ENCODE peak calls at places on chromosomes 6 and 20, in nine cellular contexts. P is left lung, L is heart right ventricle, G is A673, H is tibial artery, F is cardiac muscle cell, R is AG04450, O is endothelial cell of umbilical vein, C is OCI-LY7. I is an unnamed sample. For H3K9me3, the result is how much of the 10 kb centered on the place peaks cover.

GRCh38 chr6:115976321-115976870 is 84.3 kb downstream of the FRK start:
- DNase-seq in P (no peak), L (no peak), G (no peak), H (no peak), F (no peak), R (no peak), O (no peak), C (no peak), I (no peak)

GRCh38 chr20:50019466-50020256 is 36.9 kb downstream of the SNAI1 start:
- DNase-seq in P (no peak), L (peak), G (no peak), H (no peak), F (no peak), R (no peak), O (no peak), C (no peak), I (no peak)

GRCh38 chr6:90008189-90008907 is 114.1 kb downstream of the GJA10 start:
- DNase-seq in P (no peak), L (no peak), G (no peak), H (no peak), F (no peak), R (no peak), O (no peak), C (no peak), I (no peak)

GRCh38 chr6:26045046-26045938 is 41.9 kb upstream of the HFE start:
- DNase-seq in P (peak), L (peak), G (peak), H (peak), F (peak), R (peak), O (peak), C (peak), I (peak)

GRCh38 chr6:36607782-36608386 is 13.7 kb downstream of the SRSF3 start:
- DNase-seq in P (no peak), L (no peak), G (no peak), H (no peak), F (no peak), R (no peak), O (no peak), C (no peak), I (no peak)

GRCh38 chr20:61424628-61425420 is 172.8 kb downstream of the CDH4 start:
- DNase-seq in P (no peak), L (no peak), G (no peak), H (no peak), F (no peak), R (no peak), O (no peak), C (no peak), I (no peak)

GRCh38 chr20:13852321-13852720 is 67.5 kb downstream of the NDUFAF5 start:
- DNase-seq in P (no peak), L (no peak), G (no peak), H (no peak), F (no peak), R (no peak), O (no peak), C (no peak), I (no peak)

GRCh38 chr6:30687659-30688431 is 1.4 kb upstream of the PPP1R18 start:
- DNase-seq in P (no peak), L (peak), G (no peak), H (peak), F (peak), R (no peak), O (no peak), C (peak), I (no peak)

GRCh38 chr6:45483021-45483420 is 105.3 kb upstream of the SUPT3H start:
- DNase-seq in P (no peak), L (no peak), G (no peak), H (peak), F (peak), R (peak), O (no peak), C (no peak), I (no peak)

GRCh38 chr6:163793584-163793983 is 379.1 kb downstream of the QKI start:
- DNase-seq in P (no peak), L (no peak), G (peak), H (no peak), F (peak), R (no peak), O (no peak), C (no peak), I (no peak)

DNA sequence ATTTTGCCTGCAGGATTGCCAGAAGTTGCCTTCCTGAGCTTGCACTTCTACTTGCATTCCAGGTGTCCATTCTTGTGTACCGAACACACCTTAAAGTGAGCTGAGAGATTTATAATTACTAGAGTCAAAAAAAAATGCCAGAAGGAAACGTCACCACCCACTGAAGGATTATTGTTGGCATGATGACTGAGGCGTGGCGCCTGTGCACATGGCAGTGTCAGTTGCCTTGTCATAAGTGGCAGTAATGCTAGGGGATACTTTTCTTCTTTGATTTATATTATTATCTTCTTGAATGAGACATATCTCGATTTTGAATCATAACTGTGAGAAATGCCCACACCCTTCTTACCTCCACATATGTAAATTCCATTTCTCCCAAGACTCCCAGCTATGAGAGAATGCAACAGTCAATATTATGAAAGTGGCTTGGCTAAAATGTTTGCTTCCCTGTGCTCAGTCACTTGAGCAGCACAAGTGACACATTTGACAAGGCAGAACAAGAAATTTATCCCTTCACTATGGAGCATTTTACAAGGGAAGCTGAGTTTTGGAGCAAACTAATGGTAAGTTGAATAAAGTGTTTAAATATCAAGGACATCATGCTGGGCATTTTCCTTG is 149.5 kb upstream of the SASH1 start:
- DNase-seq in P (no peak), L (no peak), G (no peak), H (no peak), F (no peak), R (no peak), O (no peak), C (no peak), I (no peak)
- H3K4me3 ChIP-seq in P (no peak), L (no peak), G (no peak), H (no peak), F (no peak), R (no peak), O (no peak), C (no peak), I (no peak)

GRCh38 chr6:12029979-12030737 is 18.0 kb downstream of the HIVEP1 start:
- DNase-seq in P (no peak), L (no peak), G (no peak), H (no peak), F (no peak), R (no peak), O (no peak), C (no peak), I (no peak)
- H3K9me3 ChIP-seq in P (under half), L (under half), G (under half), H (under half), F (under half), R (under half), O (under half), C (under half), I (under half)

GRCh38 chr6:69489970-69490369 is 306.8 kb downstream of the LMBRD1 start:
- DNase-seq in P (no peak), L (no peak), G (no peak), H (no peak), F (no peak), R (no peak), O (no peak), C (no peak), I (no peak)

DNA sequence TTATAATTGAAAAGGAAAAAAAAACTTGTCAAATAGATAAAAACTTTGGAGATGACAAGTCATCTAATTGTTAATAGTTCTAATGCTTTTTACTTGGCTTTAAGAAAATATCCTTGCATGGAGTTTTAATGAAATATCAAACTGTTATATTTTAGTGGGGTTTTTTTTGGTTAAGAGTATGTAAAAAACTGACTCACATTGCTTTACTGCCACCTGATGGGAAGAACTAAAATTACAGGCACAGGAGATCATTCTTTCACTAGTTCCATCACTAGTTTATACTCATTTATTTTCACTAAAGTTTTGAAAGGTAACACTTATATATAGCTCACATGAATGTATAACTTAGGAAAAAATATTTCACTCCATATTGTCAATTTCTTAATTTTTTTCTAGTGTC is 309.1 kb downstream of the LMBRD1 start:
- DNase-seq in P (no peak), L (no peak), G (peak), H (no peak), F (no peak), R (no peak), O (no peak), C (peak), I (no peak)
- TF ChIP-seq CTCF in P (no peak), L (no peak), G (peak), H (no peak), F (no peak), R (no peak), O (no peak), C (peak), I (no peak)

DNA sequence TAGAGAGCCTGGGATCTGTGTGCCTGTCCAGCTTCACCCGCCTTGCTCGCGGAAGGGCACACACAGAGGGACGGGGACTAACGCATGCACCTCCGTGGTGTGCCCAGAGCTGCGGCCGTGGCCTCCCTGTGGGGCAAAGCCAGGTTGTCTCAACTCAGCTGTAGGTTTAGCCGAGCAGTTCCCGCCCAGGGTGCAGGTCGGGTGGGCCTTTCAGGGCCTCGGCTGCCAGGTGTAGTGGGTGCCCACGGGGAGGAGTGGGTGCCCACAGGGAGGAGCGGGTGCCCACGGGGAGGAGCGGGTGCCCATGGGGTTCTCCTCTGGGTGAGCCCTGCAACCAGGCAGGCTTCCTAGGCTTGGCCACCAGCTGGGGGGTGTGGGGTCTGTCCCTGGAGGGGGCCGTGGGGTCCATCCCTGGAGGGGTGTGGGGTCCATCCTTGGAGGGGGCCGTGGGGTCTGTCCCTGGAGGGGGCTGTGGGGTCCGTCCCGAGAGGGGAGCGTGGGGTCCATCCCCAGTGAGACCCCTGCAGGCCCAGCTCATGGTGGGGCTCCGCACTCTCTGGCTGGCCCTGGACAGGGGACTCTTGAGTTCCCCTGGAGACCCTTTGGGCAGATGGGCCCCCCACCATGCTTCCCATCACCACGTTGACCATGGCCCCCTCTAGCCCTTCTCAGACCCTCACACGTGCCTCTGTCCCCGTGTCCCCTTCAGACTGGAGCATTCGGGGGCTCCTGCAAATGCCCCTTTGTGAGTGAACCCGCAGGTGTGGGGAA is 37.8 kb upstream of the CHRNA4 start:
- DNase-seq in P (no peak), L (no peak), G (no peak), H (no peak), F (no peak), R (no peak), O (no peak), C (no peak), I (no peak)
- H3K4me3 ChIP-seq in P (no peak), L (no peak), G (no peak), H (no peak), F (no peak), R (no peak), O (no peak), C (no peak), I (no peak)

GRCh38 chr6:27433714-27434113 is 39.2 kb downstream of the ZNF184 start:
- DNase-seq in P (no peak), L (no peak), G (no peak), H (no peak), F (no peak), R (no peak), O (no peak), C (no peak), I (no peak)

GRCh38 chr6:27426045-27426620 is 37.6 kb downstream of the ZNF391 start:
- DNase-seq in P (no peak), L (no peak), G (no peak), H (no peak), F (no peak), R (no peak), O (no peak), C (no peak), I (no peak)

GRCh38 chr6:27428966-27429365 is 40.4 kb downstream of the ZNF391 start:
- DNase-seq in P (no peak), L (no peak), G (no peak), H (no peak), F (no peak), R (no peak), O (no peak), C (no peak), I (no peak)

GRCh38 chr6:27422651-27423332 is 34.2 kb downstream of the ZNF391 start:
- DNase-seq in P (no peak), L (no peak), G (no peak), H (no peak), F (peak), R (no peak), O (no peak), C (no peak), I (no peak)

DNA sequence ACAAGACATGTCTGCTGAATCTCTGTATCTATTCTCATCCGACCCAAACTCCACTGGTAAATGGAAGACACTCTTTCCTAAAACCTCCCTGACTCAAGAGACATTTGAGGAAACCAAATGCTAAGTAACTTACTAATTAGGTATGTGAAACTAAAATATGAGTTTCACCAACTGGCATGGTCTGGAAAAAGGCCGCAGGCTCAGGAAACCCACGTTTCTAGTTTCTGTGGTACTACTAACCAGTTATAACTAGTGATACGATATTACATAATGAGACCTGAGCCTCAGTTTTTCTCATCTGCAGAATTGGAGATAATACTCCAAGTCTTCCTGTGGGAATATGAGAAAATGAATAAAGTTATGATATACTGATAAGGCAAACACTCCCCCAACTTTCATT is 39.9 kb downstream of the ZNF391 start:
- DNase-seq in P (no peak), L (no peak), G (no peak), H (no peak), F (no peak), R (no peak), O (no peak), C (no peak), I (no peak)
- H3K9me3 ChIP-seq in P (under half), L (under half), G (under half), H (under half), F (under half), R (under half), O (under half), C (under half), I (under half)

GRCh38 chr6:78824045-78824444 is 43.3 kb upstream of the IRAK1BP1 start:
- DNase-seq in P (no peak), L (no peak), G (no peak), H (no peak), F (no peak), R (no peak), O (no peak), C (no peak), I (no peak)
- TF ChIP-seq CTCF in P (no peak), L (no peak), G (no peak), H (no peak), F (no peak), R (no peak), O (no peak), C (no peak), I (no peak)

GRCh38 chr6:118724211-118724610 is 72.8 kb upstream of the CEP85L start:
- DNase-seq in P (no peak), L (no peak), G (no peak), H (no peak), F (peak), R (no peak), O (no peak), C (no peak), I (no peak)

GRCh38 chr6:118722820-118723526 is 71.6 kb upstream of the CEP85L start:
- DNase-seq in P (no peak), L (no peak), G (no peak), H (no peak), F (no peak), R (no peak), O (no peak), C (no peak), I (no peak)

GRCh38 chr6:118720125-118720473 is 68.7 kb upstream of the CEP85L start:
- DNase-seq in P (no peak), L (no peak), G (no peak), H (no peak), F (no peak), R (no peak), O (no peak), C (no peak), I (no peak)

GRCh38 chr6:118725944-118726343 is 74.6 kb upstream of the CEP85L start:
- DNase-seq in P (no peak), L (no peak), G (no peak), H (no peak), F (no peak), R (no peak), O (no peak), C (no peak), I (no peak)
- H3K4me3 ChIP-seq in P (no peak), L (no peak), G (no peak), H (no peak), F (no peak), R (no peak), O (no peak), C (no peak), I (no peak)

GRCh38 chr6:22381810-22382512 is 85.1 kb upstream of the PRL start:
- DNase-seq in P (no peak), L (no peak), G (no peak), H (no peak), F (no peak), R (no peak), O (no peak), C (no peak), I (no peak)
- H3K9me3 ChIP-seq in P (under half), L (under half), G (under half), H (under half), F (under half), R (under half), O (under half), C (under half), I (under half)

DNA sequence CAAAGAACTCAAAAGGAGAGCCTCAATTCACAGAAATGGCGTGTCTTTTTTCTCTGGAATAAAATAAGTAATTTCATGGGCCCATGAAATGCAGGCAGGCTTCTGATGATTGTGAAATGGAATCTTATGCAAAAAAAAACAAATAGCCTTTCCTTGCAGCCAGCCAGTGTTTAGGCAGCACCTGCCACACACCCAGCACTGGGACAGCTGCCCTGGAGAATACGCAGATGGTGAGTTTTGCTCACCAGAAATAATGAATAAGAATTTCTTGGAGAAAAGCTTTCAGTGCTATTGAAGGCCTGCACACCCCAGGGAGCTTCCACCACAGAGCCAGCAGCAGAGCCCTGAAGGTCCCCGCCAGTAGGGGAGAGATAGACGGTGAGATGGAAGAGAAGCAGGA is 55.0 kb downstream of the PXDC1 start:
- DNase-seq in P (no peak), L (no peak), G (no peak), H (no peak), F (peak), R (peak), O (no peak), C (no peak), I (no peak)
- TF ChIP-seq CTCF in P (no peak), L (no peak), G (no peak), H (no peak), F (no peak), R (no peak), O (no peak), C (no peak), I (no peak)

GRCh38 chr6:32609731-32610640 is 20.3 kb upstream of the HLA-DRB1 start:
- DNase-seq in P (no peak), L (peak), G (peak), H (peak), F (peak), R (peak), O (peak), C (peak), I (no peak)
- H3K4me3 ChIP-seq in P (no peak), L (no peak), G (no peak), H (no peak), F (no peak), R (no peak), O (no peak), C (peak), I (no peak)